ENCODE peak calls at places on chromosomes 16 and 17, in seven cellular contexts. R, X, M, F, H, C and U are unnamed samples.

GRCh38 chr17:82298538-82299421 is 18.6 kb downstream of the CD7 start:
- DNase-seq in R (no peak), X (no peak), M (no peak), F (no peak), H (no peak), C (no peak), U (no peak)

GRCh38 chr17:34958438-34958837 is 2.8 kb downstream of the CCT6B start:
- DNase-seq in R (no peak), X (no peak), M (no peak), F (no peak), H (no peak), C (no peak), U (no peak)

GRCh38 chr17:28717578-28718316 is at the start of gene RAB34:
- DNase-seq in R (peak), X (peak), M (no peak), F (peak), H (peak), C (peak), U (peak)

GRCh38 chr16:4935231-4935855 is 1.6 kb downstream of the PPL start:
- DNase-seq in R (no peak), X (peak), M (no peak), F (peak), H (peak), C (no peak), U (peak)

GRCh38 chr16:59355704-59356103 is 621.6 kb upstream of the GOT2 start:
- DNase-seq in R (no peak), X (no peak), M (no peak), F (no peak), H (no peak), C (no peak), U (no peak)

GRCh38 chr17:44360826-44361225 is 2.8 kb downstream of the FAM171A2 start:
- DNase-seq in R (peak), X (no peak), M (no peak), F (no peak), H (peak), C (no peak), U (peak)

GRCh38 chr17:82237083-82237745 is 8.4 kb downstream of the SLC16A3 start:
- DNase-seq in R (no peak), X (no peak), M (no peak), F (no peak), H (no peak), C (no peak), U (no peak)

GRCh38 chr17:7141824-7142223 is 27.2 kb upstream of the ASGR2 start:
- DNase-seq in R (no peak), X (no peak), M (no peak), F (peak), H (no peak), C (no peak), U (no peak)

GRCh38 chr17:83094291-83094690 is 14.9 kb downstream of the METRNL start:
- DNase-seq in R (no peak), X (no peak), M (no peak), F (no peak), H (no peak), C (no peak), U (no peak)

GRCh38 chr17:65254166-65254565 is 117.0 kb downstream of the RGS9 start:
- DNase-seq in R (no peak), X (no peak), M (no peak), F (no peak), H (no peak), C (no peak), U (no peak)

GRCh38 chr16:15858921-15859668 is 2.3 kb upstream of the MYH11 start:
- DNase-seq in R (no peak), X (no peak), M (no peak), F (no peak), H (no peak), C (no peak), U (no peak)

GRCh38 chr17:8057691-8058114 is 18.8 kb downstream of the ALOX15B start:
- DNase-seq in R (peak), X (no peak), M (peak), F (peak), H (no peak), C (peak), U (peak)

GRCh38 chr16:66706506-66706880 is 9.9 kb upstream of the CMTM4 start:
- DNase-seq in R (no peak), X (peak), M (no peak), F (no peak), H (no peak), C (no peak), U (no peak)

GRCh38 chr17:76427457-76428231 is 25.3 kb downstream of the UBE2O start:
- DNase-seq in R (peak), X (no peak), M (no peak), F (no peak), H (no peak), C (no peak), U (peak)

GRCh38 chr16:23836404-23837291 is 865 bp downstream of the PRKCB start:
- DNase-seq in R (no peak), X (peak), M (peak), F (no peak), H (no peak), C (peak), U (no peak)

GRCh38 chr16:87951550-87952538 is 610 bp downstream of the BANP start:
- DNase-seq in R (peak), X (no peak), M (no peak), F (no peak), H (no peak), C (no peak), U (peak)

GRCh38 chr17:74605361-74605760 is 13.3 kb upstream of the CD300LD start:
- DNase-seq in R (peak), X (no peak), M (no peak), F (peak), H (peak), C (no peak), U (peak)

GRCh38 chr17:2602597-2603017 is 9.2 kb downstream of the PAFAH1B1 start:
- DNase-seq in R (peak), X (no peak), M (no peak), F (no peak), H (no peak), C (no peak), U (no peak)

GRCh38 chr17:17056167-17056562 is 13.9 kb downstream of the MPRIP start:
- DNase-seq in R (peak), X (no peak), M (no peak), F (no peak), H (peak), C (no peak), U (peak)

GRCh38 chr16:29900102-29900887 is at the start of gene ASPHD1:
- DNase-seq in R (peak), X (peak), M (peak), F (peak), H (peak), C (no peak), U (peak)

GRCh38 chr16:20598832-20599469 is 22.8 kb upstream of the ACSM2B start:
- DNase-seq in R (no peak), X (no peak), M (no peak), F (no peak), H (no peak), C (no peak), U (no peak)

GRCh38 chr17:48439072-48439471 is 9.1 kb upstream of the SKAP1 start:
- DNase-seq in R (no peak), X (no peak), M (no peak), F (no peak), H (no peak), C (no peak), U (no peak)

GRCh38 chr17:46995841-46996571 is 17.0 kb upstream of the RPRML start:
- DNase-seq in R (peak), X (no peak), M (no peak), F (no peak), H (no peak), C (no peak), U (peak)

GRCh38 chr16:15466886-15467781 is 32.7 kb downstream of the BMERB1 start:
- DNase-seq in R (no peak), X (no peak), M (no peak), F (no peak), H (no peak), C (no peak), U (peak)

GRCh38 chr17:8016632-8017424 is 14.4 kb downstream of the GUCY2D start:
- DNase-seq in R (no peak), X (peak), M (no peak), F (peak), H (no peak), C (peak), U (no peak)

GRCh38 chr16:3171855-3172593 is 16.0 kb upstream of the OR1F1 start:
- DNase-seq in R (peak), X (no peak), M (no peak), F (no peak), H (no peak), C (no peak), U (peak)

GRCh38 chr16:11312718-11313492 is 31.8 kb upstream of the PRM1 start:
- DNase-seq in R (peak), X (peak), M (no peak), F (no peak), H (no peak), C (peak), U (no peak)

GRCh38 chr16:12296991-12297390 is 320.5 kb downstream of the SNX29 start:
- DNase-seq in R (no peak), X (no peak), M (no peak), F (no peak), H (no peak), C (no peak), U (no peak)

GRCh38 chr16:69131749-69132423 is 502 bp downstream of the CHTF8 start:
- DNase-seq in R (peak), X (peak), M (peak), F (peak), H (peak), C (peak), U (peak)

GRCh38 chr16:55081622-55082593 is 151.2 kb downstream of the IRX5 start:
- DNase-seq in R (no peak), X (no peak), M (no peak), F (no peak), H (no peak), C (no peak), U (no peak)

GRCh38 chr17:79950306-79950705 is 85.4 kb downstream of the TBC1D16 start:
- DNase-seq in R (no peak), X (no peak), M (no peak), F (no peak), H (peak), C (no peak), U (no peak)

GRCh38 chr17:83189013-83189672 is 109.7 kb downstream of the METRNL start:
- DNase-seq in R (no peak), X (peak), M (no peak), F (no peak), H (peak), C (no peak), U (no peak)

GRCh38 chr17:47687748-47688147 is 6.2 kb upstream of the TBKBP1 start:
- DNase-seq in R (no peak), X (no peak), M (no peak), F (no peak), H (no peak), C (no peak), U (peak)

GRCh38 chr16:28531777-28532744 is 6.7 kb downstream of the NUPR1 start:
- DNase-seq in R (no peak), X (peak), M (no peak), F (no peak), H (peak), C (no peak), U (no peak)

GRCh38 chr17:63433746-63434591 is 12.1 kb downstream of the CYB561 start:
- DNase-seq in R (peak), X (peak), M (no peak), F (peak), H (peak), C (no peak), U (peak)

DNA sequence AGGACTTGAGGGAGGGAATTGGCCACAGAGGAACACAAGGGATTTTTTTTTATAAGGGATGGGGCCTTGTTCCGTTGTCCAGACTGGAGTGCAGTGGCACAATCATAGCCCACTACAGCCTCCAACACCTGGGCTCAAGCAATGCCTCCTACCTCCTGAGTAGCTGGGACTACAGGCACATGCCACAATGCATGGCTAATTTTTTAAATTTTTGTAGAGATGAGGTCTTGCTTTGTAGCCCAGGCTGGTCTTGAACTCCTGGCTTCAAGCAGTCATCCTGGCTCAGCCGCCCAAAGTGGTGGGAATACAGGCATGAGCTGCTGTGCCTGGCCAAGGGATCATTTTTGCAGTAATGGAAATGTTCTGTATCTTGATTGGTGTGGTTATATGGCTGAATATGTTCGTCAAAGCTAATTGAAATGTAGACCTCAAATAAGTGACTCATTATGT is 56.9 kb downstream of the VMP1 start:
- DNase-seq in R (peak), X (no peak), M (no peak), F (no peak), H (no peak), C (no peak), U (no peak)
- H3K4me3 ChIP-seq in R (no peak), X (no peak), M (no peak), F (no peak), H (no peak), C (no peak), U (no peak)

GRCh38 chr16:49495151-49495566 is 121.6 kb downstream of the C16orf78 start:
- DNase-seq in R (no peak), X (no peak), M (no peak), F (no peak), H (no peak), C (no peak), U (no peak)

GRCh38 chr16:49498241-49499017 is 124.8 kb downstream of the C16orf78 start:
- DNase-seq in R (no peak), X (no peak), M (no peak), F (no peak), H (no peak), C (no peak), U (no peak)

GRCh38 chr16:49497466-49497865 is 123.9 kb downstream of the C16orf78 start:
- DNase-seq in R (no peak), X (no peak), M (no peak), F (no peak), H (no peak), C (no peak), U (no peak)

GRCh38 chr16:49495596-49496355 is 122.2 kb downstream of the C16orf78 start:
- DNase-seq in R (no peak), X (no peak), M (no peak), F (no peak), H (no peak), C (no peak), U (no peak)

GRCh38 chr16:49496656-49497055 is 123.1 kb downstream of the C16orf78 start:
- DNase-seq in R (no peak), X (no peak), M (no peak), F (no peak), H (no peak), C (no peak), U (no peak)
- H3K4me3 ChIP-seq in R (no peak), X (no peak), M (no peak), F (no peak), H (no peak), C (no peak), U (no peak)

GRCh38 chr16:89103156-89103555 is 9.5 kb downstream of the ACSF3 start:
- DNase-seq in R (no peak), X (no peak), M (no peak), F (no peak), H (no peak), C (no peak), U (no peak)
- H3K4me3 ChIP-seq in R (no peak), X (no peak), M (no peak), F (no peak), H (no peak), C (no peak), U (no peak)

GRCh38 chr16:50272687-50273381 is 6.5 kb downstream of the ADCY7 start:
- DNase-seq in R (no peak), X (no peak), M (no peak), F (no peak), H (peak), C (no peak), U (no peak)

GRCh38 chr16:50275428-50276127 is 9.2 kb downstream of the ADCY7 start:
- DNase-seq in R (no peak), X (no peak), M (no peak), F (no peak), H (peak), C (no peak), U (no peak)

GRCh38 chr16:50274771-50275415 is 8.5 kb downstream of the ADCY7 start:
- DNase-seq in R (no peak), X (no peak), M (no peak), F (no peak), H (peak), C (no peak), U (no peak)

GRCh38 chr16:50273382-50273690 is 7.0 kb downstream of the ADCY7 start:
- DNase-seq in R (no peak), X (no peak), M (no peak), F (no peak), H (peak), C (no peak), U (no peak)

GRCh38 chr16:50273888-50274770 is 7.8 kb downstream of the ADCY7 start:
- DNase-seq in R (no peak), X (no peak), M (peak), F (no peak), H (peak), C (peak), U (no peak)
- H3K4me3 ChIP-seq in R (no peak), X (no peak), M (peak), F (no peak), H (peak), C (peak), U (no peak)